ENCODE peak calls at places on chromosome 9, in nine cellular contexts. H is fibroblast of mammary gland; L is stimulated activated CD8-positive, alpha-beta memory T cell treated with anti-CD3 and anti-CD28 coated beads, Interleukin-4, amount 100 ng/mL, for 1 hour; N is psoas muscle; X is H9; J is DMS79; B is cardiac muscle cell; T is stimulated activated CD4-positive, alpha-beta T cell treated with anti-CD3 and anti-CD28 coated beads, Interleukin-1b, Interleukin-23, amount 100 ng/mL, for 24 hours; U is activated T-helper 1 cell treated with anti-CD3 and anti-CD28 coated beads, Interleukin-2, amount 50 U/mL, for 16 hours. K is an unnamed sample.

GRCh38 chr9:87793292-87793691 is 67.4 kb downstream of the CTSL start:
- DNase-seq in T (no peak), X (no peak), N (no peak), J (no peak), B (no peak), H (peak; percentile 98), U (no peak), L (no peak), K (peak; percentile 94)

GRCh38 chr9:136501686-136502085 is 18.8 kb upstream of the SEC16A start:
- DNase-seq in T (no peak), B (no peak), N (no peak), H (no peak), X (no peak), J (no peak), L (no peak), U (no peak), K (no peak)

GRCh38 chr9:7974335-7975005 is 174.9 kb upstream of the DMAC1 start:
- DNase-seq in L (no peak), N (no peak), X (no peak), U (no peak), B (no peak), T (no peak), H (no peak), J (no peak), K (no peak)

GRCh38 chr9:132806723-132807421 is 71.2 kb downstream of the AK8 start:
- DNase-seq in N (no peak), T (no peak), J (no peak), B (peak; percentile 42), H (no peak), X (peak; percentile 90), L (no peak), U (no peak), K (no peak)

GRCh38 chr9:7316967-7317366 is 482.6 kb downstream of the DMAC1 start:
- DNase-seq in U (no peak), L (no peak), X (no peak), J (no peak), N (no peak), T (no peak), B (no peak), H (peak; percentile 10), K (peak; percentile 55)

GRCh38 chr9:113774968-113775367 is 101.1 kb upstream of the ZNF618 start:
- DNase-seq in X (no peak), N (no peak), J (no peak), L (no peak), U (no peak), T (no peak), H (no peak), B (no peak), K (no peak)

GRCh38 chr9:87543251-87543650 is 45.6 kb downstream of the DAPK1 start:
- DNase-seq in X (no peak), U (no peak), H (peak; percentile 40), L (no peak), T (no peak), J (no peak), B (no peak), N (no peak), K (no peak)

GRCh38 chr9:32783168-32783891 is at the start of gene TMEM215:
- DNase-seq in J (no peak), X (peak; percentile 78), N (peak; percentile 13), L (no peak), U (no peak), H (no peak), B (peak; percentile 46), T (no peak), K (no peak)

GRCh38 chr9:34976992-34977391 is 12.6 kb upstream of the DNAJB5 start:
- DNase-seq in J (no peak), U (no peak), N (no peak), X (no peak), L (no peak), B (no peak), H (no peak), T (no peak), K (no peak)

GRCh38 chr9:6641561-6641960 is 4.0 kb downstream of the GLDC start:
- DNase-seq in N (no peak), J (no peak), T (no peak), L (no peak), B (no peak), H (no peak), U (no peak), X (no peak), K (no peak)

GRCh38 chr9:110626109-110626829 is 42.3 kb upstream of the MUSK start:
- DNase-seq in H (peak; percentile 94), X (no peak), U (no peak), T (no peak), B (no peak), N (no peak), J (no peak), L (no peak), K (peak; percentile 98)